ENCODE peak calls at places on chromosomes 3 and 15, in ten cellular contexts. T is GM13976; I is PC-3; C is endodermal cell; K is NCI-H1105 treated with DMSO at 0.1 percent for 48 hours; V is IMR-90; G is NCI-H1694; B is stimulated activated CD4-positive, alpha-beta T cell treated with anti-CD3 and anti-CD28 coated beads, Interleukin-15, amount 100 ng/mL, for 1 hour; N is stimulated activated CD8-positive, alpha-beta memory T cell treated with anti-CD3 and anti-CD28 coated beads, Interleukin-7, amount 100 ng/mL, for 24 hours; R is T-helper 1 cell. L is an unnamed sample.

GRCh38 chr3:186097663-186098451 is 11.0 kb downstream of the ETV5 start:
- DNase-seq in T (no peak), I (peak), C (peak), K (peak), V (peak), G (peak), B (no peak), N (no peak), R (no peak), L (no peak)

GRCh38 chr15:55868707-55869106 is 124.7 kb downstream of the NEDD4 start:
- DNase-seq in T (no peak), I (peak), C (no peak), K (no peak), V (peak), G (no peak), B (no peak), N (no peak), R (no peak), L (no peak)

GRCh38 chr15:52120488-52120887 is 7.9 kb upstream of the BCL2L10 start:
- DNase-seq in T (no peak), I (no peak), C (no peak), K (no peak), V (no peak), G (no peak), B (no peak), N (no peak), R (no peak), L (no peak)

GRCh38 chr15:68404056-68404798 is 27.7 kb downstream of the ITGA11 start:
- DNase-seq in T (no peak), I (no peak), C (no peak), K (no peak), V (no peak), G (no peak), B (no peak), N (no peak), R (no peak), L (no peak)

GRCh38 chr15:69017978-69018377 is 3.5 kb downstream of the NOX5 start:
- DNase-seq in T (no peak), I (no peak), C (no peak), K (no peak), V (no peak), G (no peak), B (no peak), N (no peak), R (no peak), L (no peak)

GRCh38 chr3:194830978-194831377 is 145.3 kb downstream of the FAM43A start:
- DNase-seq in T (no peak), I (no peak), C (no peak), K (no peak), V (no peak), G (no peak), B (no peak), N (no peak), R (no peak), L (no peak)

GRCh38 chr15:36040173-36040572 is 494.2 kb upstream of the DPH6 start:
- DNase-seq in T (no peak), I (no peak), C (peak), K (no peak), V (no peak), G (no peak), B (no peak), N (no peak), R (no peak), L (no peak)

GRCh38 chr15:65338366-65338765 is 33.9 kb downstream of the RNU5B-1 start:
- DNase-seq in T (no peak), I (no peak), C (peak), K (peak), V (no peak), G (no peak), B (no peak), N (no peak), R (no peak), L (no peak)

GRCh38 chr3:33868309-33868708 is 69.9 kb downstream of the PDCD6IP start:
- DNase-seq in T (no peak), I (no peak), C (no peak), K (no peak), V (no peak), G (no peak), B (no peak), N (no peak), R (no peak), L (no peak)

GRCh38 chr3:53815067-53815466 is 31.2 kb downstream of the CHDH start:
- DNase-seq in T (no peak), I (no peak), C (no peak), K (no peak), V (no peak), G (no peak), B (no peak), N (no peak), R (no peak), L (no peak)

GRCh38 chr3:71226565-71227281 is 356.8 kb downstream of the FOXP1 start:
- DNase-seq in T (peak), I (no peak), C (no peak), K (no peak), V (peak), G (no peak), B (peak), N (peak), R (peak), L (no peak)

GRCh38 chr3:148642214-148642613 is 55.5 kb upstream of the AGTR1 start:
- DNase-seq in T (no peak), I (no peak), C (no peak), K (no peak), V (peak), G (no peak), B (no peak), N (no peak), R (no peak), L (no peak)

GRCh38 chr3:11914041-11914440 is 67.4 kb upstream of the TAMM41 start:
- DNase-seq in T (no peak), I (no peak), C (peak), K (no peak), V (no peak), G (no peak), B (no peak), N (no peak), R (no peak), L (no peak)

GRCh38 chr3:112101946-112102345 is 15.8 kb downstream of the C3orf52 start:
- DNase-seq in T (no peak), I (peak), C (no peak), K (no peak), V (peak), G (no peak), B (no peak), N (no peak), R (no peak), L (no peak)

GRCh38 chr3:194691481-194692281 is 6.0 kb downstream of the FAM43A start:
- DNase-seq in T (peak), I (no peak), C (no peak), K (peak), V (no peak), G (peak), B (no peak), N (no peak), R (no peak), L (no peak)

GRCh38 chr15:77508541-77509505 is 88.1 kb downstream of the HMG20A start:
- DNase-seq in T (peak), I (no peak), C (no peak), K (no peak), V (peak), G (no peak), B (no peak), N (no peak), R (no peak), L (no peak)

GRCh38 chr15:41855121-41855941 is 16.7 kb downstream of the PLA2G4B start:
- DNase-seq in T (no peak), I (no peak), C (no peak), K (no peak), V (no peak), G (no peak), B (no peak), N (no peak), R (no peak), L (no peak)

GRCh38 chr15:58731756-58732535 is 17.6 kb downstream of the ADAM10 start:
- DNase-seq in T (no peak), I (peak), C (no peak), K (no peak), V (peak), G (no peak), B (no peak), N (no peak), R (no peak), L (peak)

GRCh38 chr3:12708584-12709192 is 44.8 kb upstream of the RAF1 start:
- DNase-seq in T (no peak), I (peak), C (no peak), K (no peak), V (peak), G (no peak), B (no peak), N (no peak), R (no peak), L (no peak)

GRCh38 chr3:53252105-53252946 is 3.5 kb downstream of the TKT start:
- DNase-seq in T (no peak), I (no peak), C (no peak), K (no peak), V (no peak), G (no peak), B (no peak), N (no peak), R (no peak), L (peak)

GRCh38 chr15:43209059-43209824 is 11.6 kb downstream of the EPB42 start:
- DNase-seq in T (peak), I (no peak), C (peak), K (no peak), V (no peak), G (no peak), B (no peak), N (no peak), R (no peak), L (peak)

GRCh38 chr15:37764733-37765191 is 169.7 kb upstream of the TMCO5A start:
- DNase-seq in T (no peak), I (peak), C (peak), K (peak), V (peak), G (no peak), B (no peak), N (no peak), R (no peak), L (peak)

GRCh38 chr3:105960381-105960780 is 91.6 kb upstream of the CBLB start:
- DNase-seq in T (no peak), I (no peak), C (no peak), K (no peak), V (no peak), G (no peak), B (no peak), N (no peak), R (no peak), L (no peak)

GRCh38 chr3:11818033-11818432 is 28.7 kb downstream of the TAMM41 start:
- DNase-seq in T (no peak), I (peak), C (no peak), K (no peak), V (peak), G (peak), B (no peak), N (no peak), R (no peak), L (peak)

GRCh38 chr3:58620446-58620845 is 43.3 kb upstream of the FAM107A start:
- DNase-seq in T (no peak), I (no peak), C (no peak), K (no peak), V (no peak), G (no peak), B (no peak), N (no peak), R (no peak), L (no peak)